ENCODE peak calls at places on chromosomes 11 and 22, in nine cellular contexts. One of them, this sample, is unnamed.

GRCh38 chr11:113896156-113896879 is 8.3 kb upstream of the HTR3B start:
- DNase-seq in right lobe of liver: no peak
- DNase-seq in upper lobe of left lung: no peak
- DNase-seq in transverse colon: peak; percentile 39
- DNase-seq in esophagus squamous epithelium: no peak
- DNase-seq in HCT116: peak; percentile 10
- DNase-seq in heart left ventricle: peak; percentile 39
- DNase-seq in body of pancreas: peak; percentile 51
- DNase-seq in K562: peak; percentile 45
- DNase-seq in this sample: peak; percentile 81

GRCh38 chr22:44667829-44668189 is 34.2 kb upstream of the PRR5 start:
- DNase-seq in upper lobe of left lung: no peak
- DNase-seq in esophagus squamous epithelium: no peak
- DNase-seq in right lobe of liver: no peak
- DNase-seq in K562: no peak
- DNase-seq in body of pancreas: no peak
- DNase-seq in heart left ventricle: no peak
- DNase-seq in HCT116: no peak
- DNase-seq in transverse colon: peak; percentile 53
- DNase-seq in this sample: no peak

GRCh38 chr22:25728064-25728463 is 13.9 kb upstream of the MYO18B start:
- DNase-seq in HCT116: no peak
- DNase-seq in esophagus squamous epithelium: no peak
- DNase-seq in upper lobe of left lung: no peak
- DNase-seq in K562: no peak
- DNase-seq in body of pancreas: no peak
- DNase-seq in transverse colon: no peak
- DNase-seq in right lobe of liver: no peak
- DNase-seq in heart left ventricle: no peak
- DNase-seq in this sample: no peak

GRCh38 chr11:72483412-72484186 is 49.3 kb upstream of the CLPB start:
- DNase-seq in upper lobe of left lung: no peak
- DNase-seq in HCT116: no peak
- DNase-seq in esophagus squamous epithelium: no peak
- DNase-seq in transverse colon: no peak
- DNase-seq in K562: no peak
- DNase-seq in right lobe of liver: no peak
- DNase-seq in heart left ventricle: no peak
- DNase-seq in body of pancreas: no peak
- DNase-seq in this sample: peak; percentile 48

GRCh38 chr22:24434472-24435322 is 7.3 kb downstream of the ADORA2A start:
- DNase-seq in K562: no peak
- DNase-seq in esophagus squamous epithelium: peak; percentile 44
- DNase-seq in right lobe of liver: no peak
- DNase-seq in transverse colon: peak; percentile 69
- DNase-seq in HCT116: no peak
- DNase-seq in upper lobe of left lung: no peak
- DNase-seq in heart left ventricle: peak; percentile 29
- DNase-seq in body of pancreas: no peak
- DNase-seq in this sample: peak; percentile 86

GRCh38 chr11:64971421-64972233 is at the start of gene MAJIN:
- DNase-seq in heart left ventricle: peak; percentile 92
- DNase-seq in upper lobe of left lung: peak; percentile 97
- DNase-seq in right lobe of liver: peak; percentile 89
- DNase-seq in HCT116: no peak
- DNase-seq in transverse colon: peak; percentile 90
- DNase-seq in K562: peak; percentile 92
- DNase-seq in esophagus squamous epithelium: no peak
- DNase-seq in body of pancreas: peak; percentile 94
- DNase-seq in this sample: peak; percentile 96

GRCh38 chr22:45469573-45470383 is 32.9 kb upstream of the FBLN1 start:
- DNase-seq in right lobe of liver: no peak
- DNase-seq in HCT116: no peak
- DNase-seq in upper lobe of left lung: no peak
- DNase-seq in body of pancreas: no peak
- DNase-seq in transverse colon: no peak
- DNase-seq in esophagus squamous epithelium: no peak
- DNase-seq in heart left ventricle: no peak
- DNase-seq in K562: no peak
- DNase-seq in this sample: no peak

GRCh38 chr11:84866922-84867321 is 760.2 kb downstream of the DLG2 start:
- DNase-seq in esophagus squamous epithelium: no peak
- DNase-seq in body of pancreas: no peak
- DNase-seq in upper lobe of left lung: no peak
- DNase-seq in heart left ventricle: no peak
- DNase-seq in right lobe of liver: no peak
- DNase-seq in HCT116: no peak
- DNase-seq in K562: no peak
- DNase-seq in transverse colon: no peak
- DNase-seq in this sample: no peak

GRCh38 chr22:19571207-19571795 is 47.1 kb upstream of the CLDN5 start:
- DNase-seq in body of pancreas: no peak
- DNase-seq in HCT116: no peak
- DNase-seq in heart left ventricle: no peak
- DNase-seq in right lobe of liver: no peak
- DNase-seq in transverse colon: no peak
- DNase-seq in esophagus squamous epithelium: no peak
- DNase-seq in K562: peak; percentile 35
- DNase-seq in upper lobe of left lung: no peak
- DNase-seq in this sample: peak; percentile 49

GRCh38 chr11:36389811-36390210 is 93.7 kb downstream of the PRR5L start:
- DNase-seq in heart left ventricle: no peak
- DNase-seq in upper lobe of left lung: no peak
- DNase-seq in K562: no peak
- DNase-seq in transverse colon: no peak
- DNase-seq in body of pancreas: no peak
- DNase-seq in esophagus squamous epithelium: no peak
- DNase-seq in right lobe of liver: no peak
- DNase-seq in HCT116: no peak
- DNase-seq in this sample: no peak

GRCh38 chr11:44418438-44418795 is 108.5 kb upstream of the ALX4 start:
- DNase-seq in K562: no peak
- DNase-seq in heart left ventricle: no peak
- DNase-seq in upper lobe of left lung: no peak
- DNase-seq in right lobe of liver: no peak
- DNase-seq in HCT116: no peak
- DNase-seq in body of pancreas: no peak
- DNase-seq in transverse colon: no peak
- DNase-seq in esophagus squamous epithelium: no peak
- DNase-seq in this sample: no peak

GRCh38 chr11:66237867-66238266 is 30.6 kb upstream of the RAB1B start:
- DNase-seq in K562: no peak
- DNase-seq in right lobe of liver: no peak
- DNase-seq in HCT116: no peak
- DNase-seq in esophagus squamous epithelium: no peak
- DNase-seq in heart left ventricle: no peak
- DNase-seq in transverse colon: no peak
- DNase-seq in upper lobe of left lung: no peak
- DNase-seq in body of pancreas: no peak
- DNase-seq in this sample: no peak

GRCh38 chr11:573146-573759 is 3.0 kb upstream of the PHRF1 start:
- DNase-seq in esophagus squamous epithelium: no peak
- DNase-seq in body of pancreas: no peak
- DNase-seq in transverse colon: no peak
- DNase-seq in heart left ventricle: no peak
- DNase-seq in right lobe of liver: peak; percentile 59
- DNase-seq in upper lobe of left lung: peak; percentile 73
- DNase-seq in HCT116: no peak
- DNase-seq in K562: no peak
- DNase-seq in this sample: no peak

GRCh38 chr11:57429946-57430345 is 3.0 kb upstream of the SLC43A3 start:
- DNase-seq in right lobe of liver: peak; percentile 49
- DNase-seq in transverse colon: no peak
- DNase-seq in body of pancreas: no peak
- DNase-seq in heart left ventricle: no peak
- DNase-seq in upper lobe of left lung: no peak
- DNase-seq in K562: no peak
- DNase-seq in HCT116: no peak
- DNase-seq in esophagus squamous epithelium: no peak
- DNase-seq in this sample: no peak

GRCh38 chr11:72740562-72741428 is 11.4 kb downstream of the ARAP1 start:
- DNase-seq in heart left ventricle: no peak
- DNase-seq in K562: no peak
- DNase-seq in HCT116: no peak
- DNase-seq in upper lobe of left lung: no peak
- DNase-seq in transverse colon: peak; percentile 8
- DNase-seq in esophagus squamous epithelium: no peak
- DNase-seq in body of pancreas: no peak
- DNase-seq in right lobe of liver: no peak
- DNase-seq in this sample: no peak

GRCh38 chr11:123054301-123055065 is 7.5 kb downstream of the HSPA8 start:
- DNase-seq in esophagus squamous epithelium: no peak
- DNase-seq in transverse colon: no peak
- DNase-seq in HCT116: peak; percentile 56
- DNase-seq in K562: peak; percentile 53
- DNase-seq in right lobe of liver: no peak
- DNase-seq in heart left ventricle: no peak
- DNase-seq in body of pancreas: peak; percentile 33
- DNase-seq in upper lobe of left lung: no peak
- DNase-seq in this sample: no peak

DNA sequence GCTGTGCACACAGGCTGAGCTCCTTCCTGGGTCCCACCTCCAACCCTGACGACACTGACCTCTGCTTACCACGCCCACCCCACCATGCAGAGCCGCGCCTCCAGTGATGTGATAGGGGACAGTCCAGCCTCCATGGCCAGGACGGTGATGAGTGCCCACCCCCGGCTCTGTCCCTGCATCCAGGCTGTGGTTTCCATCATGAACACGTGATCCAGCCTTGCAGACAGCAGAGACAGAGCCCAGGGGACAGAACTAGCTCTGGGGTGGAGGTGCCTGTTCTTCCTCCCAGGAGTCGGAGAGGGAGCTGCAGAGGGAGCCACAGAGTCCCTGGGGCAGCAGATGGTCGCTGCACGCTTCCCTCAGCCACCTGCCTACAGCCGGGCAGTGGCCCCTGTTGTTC is 42.6 kb upstream of the IGSF9B start:
- DNase-seq in K562: no peak
- DNase-seq in upper lobe of left lung: no peak
- DNase-seq in body of pancreas: no peak
- DNase-seq in heart left ventricle: no peak
- DNase-seq in right lobe of liver: no peak
- DNase-seq in transverse colon: no peak
- DNase-seq in HCT116: no peak
- DNase-seq in esophagus squamous epithelium: no peak
- DNase-seq in this sample: no peak
- H3K4me3 ChIP-seq in K562: no peak overlapping the region
- H3K4me3 ChIP-seq in upper lobe of left lung: no peak overlapping the region
- H3K4me3 ChIP-seq in body of pancreas: no peak overlapping the region
- H3K4me3 ChIP-seq in heart left ventricle: no peak overlapping the region
- H3K4me3 ChIP-seq in right lobe of liver: no peak overlapping the region
- H3K4me3 ChIP-seq in transverse colon: no peak overlapping the region
- H3K4me3 ChIP-seq in HCT116: no peak overlapping the region
- H3K4me3 ChIP-seq in esophagus squamous epithelium: no peak overlapping the region
- H3K4me3 ChIP-seq in this sample: no peak overlapping the region

GRCh38 chr22:40413873-40414272 is 43.5 kb downstream of the SGSM3 start:
- DNase-seq in transverse colon: no peak
- DNase-seq in K562: no peak
- DNase-seq in upper lobe of left lung: peak; percentile 55
- DNase-seq in right lobe of liver: no peak
- DNase-seq in heart left ventricle: no peak
- DNase-seq in esophagus squamous epithelium: no peak
- DNase-seq in HCT116: no peak
- DNase-seq in body of pancreas: no peak
- DNase-seq in this sample: no peak
- TF ChIP-seq POLR2A in transverse colon: no peak
- TF ChIP-seq POLR2A in K562: no peak
- TF ChIP-seq POLR2A in upper lobe of left lung: no peak
- TF ChIP-seq POLR2A in right lobe of liver: no peak
- TF ChIP-seq POLR2A in heart left ventricle: no peak
- TF ChIP-seq POLR2A in esophagus squamous epithelium: no peak
- TF ChIP-seq POLR2A in HCT116: no peak
- TF ChIP-seq POLR2A in body of pancreas: no peak
- TF ChIP-seq POLR2A in this sample: no peak

GRCh38 chr22:50671641-50672040 is 982 bp upstream of the SHANK3 start:
- DNase-seq in right lobe of liver: no peak
- DNase-seq in heart left ventricle: peak; percentile 58
- DNase-seq in HCT116: no peak
- DNase-seq in upper lobe of left lung: no peak
- DNase-seq in transverse colon: no peak
- DNase-seq in K562: peak; percentile 2
- DNase-seq in body of pancreas: no peak
- DNase-seq in esophagus squamous epithelium: no peak
- DNase-seq in this sample: no peak

GRCh38 chr22:50673231-50674126 is 856 bp downstream of the SHANK3 start:
- DNase-seq in heart left ventricle: no peak
- DNase-seq in HCT116: no peak
- DNase-seq in right lobe of liver: no peak
- DNase-seq in transverse colon: no peak
- DNase-seq in upper lobe of left lung: no peak
- DNase-seq in body of pancreas: no peak
- DNase-seq in esophagus squamous epithelium: no peak
- DNase-seq in K562: peak; percentile 24
- DNase-seq in this sample: no peak

GRCh38 chr22:50672041-50672440 is 582 bp upstream of the SHANK3 start:
- DNase-seq in transverse colon: no peak
- DNase-seq in K562: peak; percentile 3
- DNase-seq in right lobe of liver: no peak
- DNase-seq in esophagus squamous epithelium: no peak
- DNase-seq in body of pancreas: no peak
- DNase-seq in upper lobe of left lung: no peak
- DNase-seq in heart left ventricle: no peak
- DNase-seq in HCT116: no peak
- DNase-seq in this sample: no peak

GRCh38 chr22:50674127-50674493 is 1.5 kb downstream of the SHANK3 start:
- DNase-seq in HCT116: no peak
- DNase-seq in right lobe of liver: no peak
- DNase-seq in body of pancreas: no peak
- DNase-seq in upper lobe of left lung: peak; percentile 80
- DNase-seq in transverse colon: no peak
- DNase-seq in K562: no peak
- DNase-seq in heart left ventricle: no peak
- DNase-seq in esophagus squamous epithelium: no peak
- DNase-seq in this sample: no peak

GRCh38 chr22:50672471-50673230 is at the start of gene SHANK3:
- DNase-seq in K562: peak; percentile 8
- DNase-seq in HCT116: no peak
- DNase-seq in esophagus squamous epithelium: no peak
- DNase-seq in transverse colon: no peak
- DNase-seq in body of pancreas: peak; percentile 33
- DNase-seq in heart left ventricle: peak; percentile 85
- DNase-seq in right lobe of liver: peak; percentile 79
- DNase-seq in upper lobe of left lung: no peak
- DNase-seq in this sample: no peak
- H3K4me3 ChIP-seq in K562: no peak within 1 kb of the TSS
- H3K4me3 ChIP-seq in HCT116: no peak within 1 kb of the TSS
- H3K4me3 ChIP-seq in esophagus squamous epithelium: peak within 1 kb of the TSS; percentile 59
- H3K4me3 ChIP-seq in transverse colon: peak within 1 kb of the TSS; percentile 24
- H3K4me3 ChIP-seq in body of pancreas: no peak within 1 kb of the TSS
- H3K4me3 ChIP-seq in heart left ventricle: peak within 1 kb of the TSS; percentile 63
- H3K4me3 ChIP-seq in right lobe of liver: peak within 1 kb of the TSS; percentile 21
- H3K4me3 ChIP-seq in upper lobe of left lung: peak within 1 kb of the TSS; percentile 71
- H3K4me3 ChIP-seq in this sample: no peak within 1 kb of the TSS

DNA sequence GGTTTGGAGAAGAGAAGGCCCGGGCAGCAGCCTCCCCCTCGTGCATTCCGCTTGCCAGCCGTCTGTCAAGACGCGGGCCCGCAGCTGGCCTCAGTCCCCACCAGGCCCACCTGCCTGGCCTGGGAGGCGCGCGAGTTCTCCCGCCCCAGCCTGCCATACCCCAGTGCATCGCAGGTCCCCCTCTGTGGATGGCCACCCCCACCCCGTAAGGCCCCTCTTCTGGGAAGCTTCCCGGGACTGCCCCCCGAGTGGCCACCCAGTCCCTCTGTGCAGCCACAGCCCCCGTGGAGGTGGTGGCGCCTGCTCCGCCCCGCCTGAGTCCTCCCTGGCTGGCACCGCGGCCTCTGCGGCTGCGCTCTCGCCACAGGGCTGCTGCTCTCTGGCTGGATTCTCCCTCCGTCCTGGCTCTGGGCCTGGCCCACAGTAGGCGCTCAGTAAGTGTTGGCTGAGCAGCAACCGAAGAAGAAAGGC is 74.0 kb upstream of the TCF20 start:
- DNase-seq in transverse colon: no peak
- DNase-seq in right lobe of liver: no peak
- DNase-seq in K562: no peak
- DNase-seq in body of pancreas: no peak
- DNase-seq in HCT116: no peak
- DNase-seq in esophagus squamous epithelium: no peak
- DNase-seq in heart left ventricle: peak; percentile 55
- DNase-seq in upper lobe of left lung: peak; percentile 86
- DNase-seq in this sample: no peak
- TF ChIP-seq POLR2A in transverse colon: no peak
- TF ChIP-seq POLR2A in right lobe of liver: no peak
- TF ChIP-seq POLR2A in K562: no peak
- TF ChIP-seq POLR2A in body of pancreas: no peak
- TF ChIP-seq POLR2A in HCT116: no peak
- TF ChIP-seq POLR2A in esophagus squamous epithelium: no peak
- TF ChIP-seq POLR2A in heart left ventricle: no peak
- TF ChIP-seq POLR2A in upper lobe of left lung: no peak
- TF ChIP-seq POLR2A in this sample: no peak

This sample was measured in lower leg skin.